ENCODE peak calls at places on chromosomes 11 and 22, in six cellular contexts. C, Y, O, B, L and X are unnamed samples.
A peak's percentile ranks its signal among the peaks of the same experiment; 100 is the strongest.

GRCh38 chr22:37226514-37226913 is 14.2 kb upstream of the SSTR3 start:
- DNase-seq in B (no peak), L (no peak), C (no peak), Y (no peak), O (no peak), X (no peak)

GRCh38 chr11:19218801-19219460 is 17.1 kb upstream of the CSRP3 start:
- DNase-seq in O (no peak), Y (no peak), C (no peak), B (no peak), L (peak; percentile 69), X (no peak)

GRCh38 chr22:36745301-36745995 is 30.5 kb downstream of the IFT27 start:
- DNase-seq in L (no peak), O (no peak), B (no peak), C (no peak), Y (no peak), X (no peak)

GRCh38 chr22:20421507-20421874 is 16.1 kb downstream of the SCARF2 start:
- DNase-seq in C (no peak), B (no peak), Y (no peak), O (no peak), L (no peak), X (no peak)

GRCh38 chr11:14414470-14415461 is 55.8 kb upstream of the RRAS2 start:
- DNase-seq in C (no peak), Y (no peak), L (no peak), O (peak; percentile 43), B (no peak), X (peak; percentile 97)

GRCh38 chr11:77003954-77004353 is 30.2 kb upstream of the B3GNT6 start:
- DNase-seq in Y (no peak), L (no peak), C (no peak), B (peak; percentile 28), O (no peak), X (no peak)

GRCh38 chr11:103433380-103433779 is 324.2 kb downstream of the DYNC2H1 start:
- DNase-seq in C (no peak), B (peak; percentile 90), O (no peak), L (no peak), Y (no peak), X (no peak)

GRCh38 chr11:31529189-31529588 is 19.6 kb downstream of the ELP4 start:
- DNase-seq in C (no peak), Y (no peak), L (no peak), O (no peak), B (no peak), X (no peak)

GRCh38 chr22:37483050-37483449 is 3.1 kb downstream of the MFNG start:
- DNase-seq in Y (no peak), C (no peak), B (no peak), O (no peak), L (no peak), X (no peak)

GRCh38 chr11:76800466-76801200 is 17.5 kb downstream of the TSKU start:
- DNase-seq in L (no peak), C (no peak), B (no peak), Y (no peak), O (no peak), X (no peak)

GRCh38 chr11:131675489-131675888 is 305.1 kb downstream of the NTM start:
- DNase-seq in B (no peak), O (no peak), L (no peak), Y (no peak), C (no peak), X (no peak)

GRCh38 chr22:19629720-19630419 is 84.4 kb upstream of the SEPTIN5 start:
- DNase-seq in O (peak; percentile 85), Y (peak; percentile 65), C (peak; percentile 87), B (peak; percentile 86), L (peak; percentile 82), X (peak; percentile 77)

GRCh38 chr11:45880772-45881570 is 4.5 kb upstream of the MAPK8IP1 start:
- DNase-seq in L (no peak), B (no peak), O (no peak), C (no peak), Y (no peak), X (no peak)

GRCh38 chr11:122405788-122406341 is 249.7 kb upstream of the UBASH3B start:
- DNase-seq in L (no peak), B (peak; percentile 48), Y (no peak), C (no peak), O (no peak), X (no peak)

GRCh38 chr11:71986131-71986530 is 12.6 kb upstream of the IL18BP start:
- DNase-seq in B (no peak), C (no peak), O (no peak), Y (no peak), L (no peak), X (no peak)

GRCh38 chr11:44943696-44944095 is 7.0 kb downstream of the TP53I11 start:
- DNase-seq in C (no peak), B (no peak), L (no peak), O (no peak), Y (no peak), X (no peak)

GRCh38 chr22:42937164-42937854 is 77.6 kb downstream of the PACSIN2 start:
- DNase-seq in L (no peak), C (no peak), O (no peak), Y (no peak), B (peak; percentile 80), X (no peak)

GRCh38 chr11:46719048-46719542 is at the start of gene F2:
- DNase-seq in B (no peak), C (no peak), Y (peak; percentile 96), L (no peak), O (no peak), X (no peak)

GRCh38 chr22:45319319-45319675 is 9.6 kb downstream of the FAM118A start:
- DNase-seq in Y (no peak), L (no peak), O (no peak), C (peak; percentile 50), B (peak; percentile 55), X (no peak)

GRCh38 chr11:47389577-47390072 is 11.3 kb upstream of the SPI1 start:
- DNase-seq in L (no peak), C (no peak), Y (no peak), B (no peak), O (no peak), X (no peak)

GRCh38 chr11:102794382-102794781 is 3.6 kb downstream of the MMP1 start:
- DNase-seq in C (no peak), O (no peak), Y (peak; percentile 44), B (peak; percentile 66), L (no peak), X (peak; percentile 16)

GRCh38 chr22:43399338-43399979 is 12.4 kb upstream of the MPPED1 start:
- DNase-seq in C (peak; percentile 82), B (no peak), O (no peak), L (no peak), Y (peak; percentile 37), X (no peak)

GRCh38 chr11:624705-625635 is at the start of gene CDHR5:
- DNase-seq in O (no peak), L (no peak), B (no peak), Y (peak; percentile 41), C (no peak), X (no peak)

GRCh38 chr22:46451741-46452140 is 85.7 kb downstream of the CELSR1 start:
- DNase-seq in Y (no peak), C (no peak), B (no peak), L (no peak), O (no peak), X (no peak)

GRCh38 chr11:47869548-47870393 is 21.6 kb upstream of the NUP160 start:
- DNase-seq in Y (no peak), B (peak; percentile 53), O (no peak), L (no peak), C (no peak), X (no peak)

GRCh38 chr11:72828081-72828567 is 13.9 kb downstream of the ATG16L2 start:
- DNase-seq in C (no peak), Y (no peak), L (no peak), O (no peak), B (peak; percentile 50), X (no peak)

GRCh38 chr11:76783294-76783900 is at the start of gene TSKU:
- DNase-seq in O (no peak), Y (no peak), C (no peak), B (no peak), L (no peak), X (no peak)

GRCh38 chr22:35783943-35784614 is 66.4 kb downstream of the APOL5 start:
- DNase-seq in Y (no peak), B (peak; percentile 83), L (no peak), C (no peak), O (no peak), X (no peak)

GRCh38 chr22:49621601-49622210 is 206.0 kb downstream of the BRD1 start:
- DNase-seq in C (no peak), Y (no peak), O (no peak), L (no peak), B (no peak), X (no peak)

GRCh38 chr22:26709617-26710390 is 52.4 kb downstream of the MIAT start:
- DNase-seq in O (no peak), C (no peak), B (peak; percentile 79), L (no peak), Y (no peak), X (no peak)
- H3K4me3 ChIP-seq in O (no peak overlapping the region), C (no peak overlapping the region), B (no peak overlapping the region), L (no peak overlapping the region), Y (no peak overlapping the region), X (no peak overlapping the region)

GRCh38 chr11:132942611-132943324 is 589.5 kb downstream of the OPCML start:
- DNase-seq in L (no peak), Y (no peak), B (no peak), O (no peak), C (peak; percentile 34), X (no peak)
- H3K4me3 ChIP-seq in L (peak overlapping the region; percentile 35), Y (no peak overlapping the region), B (peak overlapping the region; percentile 46), O (no peak overlapping the region), C (peak overlapping the region; percentile 24), X (no peak overlapping the region)

DNA sequence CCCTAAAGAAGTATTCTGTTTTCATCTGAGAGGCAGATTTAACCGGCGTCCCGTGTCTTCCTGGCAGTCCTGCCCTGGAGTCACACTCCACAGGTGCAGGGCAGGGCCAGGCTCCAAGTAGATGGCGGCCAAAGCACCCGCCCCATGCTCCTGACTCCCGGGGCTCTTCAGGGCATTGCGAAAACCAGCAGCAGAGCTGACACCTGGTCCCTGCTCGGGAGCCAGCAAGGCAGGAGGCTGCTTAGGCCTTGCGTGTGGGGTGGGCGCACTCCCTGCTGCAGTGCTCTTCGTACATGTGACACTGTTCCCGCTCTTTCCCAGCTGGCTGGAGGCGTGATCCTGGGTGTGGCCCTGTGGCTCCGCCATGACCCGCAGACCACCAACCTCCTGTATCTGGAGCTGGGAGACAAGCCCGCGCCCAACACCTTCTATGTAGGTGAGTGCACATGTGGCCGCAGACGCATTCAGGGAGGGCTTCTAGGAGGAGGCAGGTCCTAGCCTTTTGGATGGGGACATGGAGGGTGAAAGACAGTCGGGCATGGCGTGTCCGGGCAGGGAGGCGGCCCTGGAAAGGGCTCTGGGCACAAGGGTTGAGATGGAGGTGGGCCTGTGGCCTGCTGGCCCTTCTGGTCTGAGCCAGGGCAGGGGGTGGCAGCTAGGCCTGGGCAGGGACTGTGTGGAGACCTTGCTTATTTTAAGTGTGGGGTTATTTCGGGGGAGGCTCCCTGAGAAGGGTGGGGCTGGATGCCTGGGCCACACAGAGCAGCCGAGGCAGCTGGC is 10.3 kb upstream of the TSSC4 start:
- DNase-seq in O (no peak), B (no peak), L (no peak), Y (no peak), C (no peak), X (no peak)
- H3K4me3 ChIP-seq in O (no peak overlapping the region), B (no peak overlapping the region), L (no peak overlapping the region), Y (no peak overlapping the region), C (no peak overlapping the region), X (no peak overlapping the region)

DNA sequence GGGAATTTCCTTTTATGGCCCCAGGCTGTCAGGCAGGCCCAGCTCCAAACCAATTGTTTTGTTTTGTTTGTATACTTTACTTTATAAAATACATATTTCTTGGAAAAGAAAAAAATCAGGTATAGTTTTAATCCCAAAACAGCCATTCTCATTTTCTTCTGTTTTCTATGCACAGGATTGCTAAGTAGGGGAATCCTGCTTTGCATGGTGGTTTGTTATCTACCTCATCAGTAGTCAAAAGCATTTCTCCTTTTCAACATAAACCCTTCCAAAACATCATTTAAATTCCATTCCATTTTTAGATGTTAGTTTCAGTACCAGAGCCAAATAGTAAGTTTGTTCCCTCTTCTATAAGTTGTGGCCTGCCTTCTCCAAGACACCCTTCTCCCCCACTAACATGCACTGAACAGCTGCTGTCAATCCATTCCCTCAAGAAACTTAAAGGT is 3.6 kb downstream of the ILK start:
- DNase-seq in Y (no peak), O (no peak), B (no peak), L (peak; percentile 2), C (no peak), X (no peak)
- H3K4me3 ChIP-seq in Y (no peak overlapping the region), O (peak overlapping the region; percentile 54), B (no peak overlapping the region), L (no peak overlapping the region), C (no peak overlapping the region), X (no peak overlapping the region)